ENCODE peak calls at places on chromosomes 1 and 21, in five cellular contexts. Z is Calu3, W is body of pancreas, O is tibial nerve, X is Caco-2. E is an unnamed sample.

GRCh38 chr1:187074445-187075045 is 245.8 kb downstream of the PLA2G4A start:
- DNase-seq in Z (no peak), W (no peak), X (no peak), O (no peak), E (no peak)

GRCh38 chr21:42426424-42426823 is 22.7 kb downstream of the UBASH3A start:
- DNase-seq in O (no peak), W (peak), X (no peak), Z (no peak), E (no peak)

GRCh38 chr1:215824245-215824644 is 257.1 kb downstream of the KCTD3 start:
- DNase-seq in W (no peak), X (no peak), Z (peak), O (no peak), E (no peak)

GRCh38 chr1:207822124-207822601 is 70.3 kb downstream of the CD46 start:
- DNase-seq in W (no peak), X (no peak), O (no peak), Z (no peak), E (no peak)

GRCh38 chr1:10143961-10144485 is 66.3 kb upstream of the KIF1B start:
- DNase-seq in O (no peak), X (no peak), Z (no peak), W (no peak), E (no peak)

GRCh38 chr1:185670187-185670627 is 64.0 kb upstream of the HMCN1 start:
- DNase-seq in X (no peak), W (peak), Z (peak), O (peak), E (peak)

GRCh38 chr1:159867322-159868064 is 5.0 kb upstream of the VSIG8 start:
- DNase-seq in O (no peak), W (peak), Z (peak), X (no peak), E (no peak)

GRCh38 chr1:44777547-44777946 is 2.2 kb downstream of the RPS8 start:
- DNase-seq in X (no peak), Z (no peak), O (no peak), W (no peak), E (no peak)

GRCh38 chr1:59509341-59509869 is 212.5 kb downstream of the FGGY start:
- DNase-seq in O (no peak), Z (no peak), W (no peak), X (no peak), E (no peak)

GRCh38 chr1:179788259-179788658 is 45.2 kb downstream of the FAM163A start:
- DNase-seq in X (no peak), W (no peak), O (no peak), Z (no peak), E (no peak)

GRCh38 chr1:161827786-161828185 is 61.7 kb downstream of the ATF6 start:
- DNase-seq in O (no peak), Z (no peak), W (no peak), X (no peak), E (no peak)

GRCh38 chr1:46309401-46310159 is 6.1 kb downstream of the UQCRH start:
- DNase-seq in O (no peak), W (no peak), Z (no peak), X (no peak), E (no peak)

GRCh38 chr1:99644302-99645004 is 1.5 kb upstream of the PALMD start:
- DNase-seq in Z (no peak), X (no peak), O (no peak), W (no peak), E (no peak)

GRCh38 chr21:44352253-44352860 is 1.1 kb upstream of the TRPM2 start:
- DNase-seq in O (no peak), Z (no peak), X (peak), W (no peak), E (peak)

GRCh38 chr1:211734791-211735190 is 59.4 kb upstream of the NEK2 start:
- DNase-seq in W (peak), O (no peak), Z (peak), X (no peak), E (no peak)

GRCh38 chr1:234230414-234230862 is 142.8 kb upstream of the COA6 start:
- DNase-seq in X (no peak), Z (no peak), W (no peak), O (no peak), E (peak)

GRCh38 chr1:89147707-89148106 is 21.8 kb upstream of the GBP2 start:
- DNase-seq in X (no peak), O (no peak), W (no peak), Z (no peak), E (no peak)

GRCh38 chr1:163414778-163415177 is 93.0 kb downstream of the NUF2 start:
- DNase-seq in O (no peak), W (no peak), X (no peak), Z (no peak), E (no peak)

GRCh38 chr1:163410073-163410522 is 88.3 kb downstream of the NUF2 start:
- DNase-seq in Z (peak), W (peak), X (peak), O (peak), E (peak)

GRCh38 chr1:163406787-163407186 is 85.0 kb downstream of the NUF2 start:
- DNase-seq in Z (no peak), W (no peak), X (no peak), O (no peak), E (no peak)

GRCh38 chr1:163408262-163408661 is 86.5 kb downstream of the NUF2 start:
- DNase-seq in O (no peak), X (no peak), W (no peak), Z (no peak), E (no peak)

DNA sequence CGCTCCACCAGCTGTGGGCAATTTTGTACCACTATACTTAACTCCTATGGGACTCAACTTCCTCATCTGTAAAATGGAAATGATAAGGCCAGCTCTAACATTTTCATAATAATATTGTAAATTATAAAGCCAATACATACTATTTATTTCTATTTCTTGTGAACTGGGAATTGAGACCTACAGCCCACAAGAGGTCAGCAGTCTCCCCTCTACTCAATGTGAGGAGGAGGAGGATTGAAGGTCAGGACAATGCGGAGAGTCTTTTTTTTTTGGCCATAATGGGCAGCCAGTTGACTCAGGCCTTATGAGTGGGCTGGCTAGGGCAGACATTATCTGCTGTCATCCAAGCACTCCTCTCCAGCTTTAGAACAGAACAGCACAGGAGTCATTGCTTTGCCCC is 90.5 kb downstream of the NUF2 start:
- DNase-seq in X (no peak), Z (no peak), W (no peak), O (no peak), E (no peak)
- TF ChIP-seq CTCF in X (no peak), Z (no peak), W (no peak), O (no peak), E (no peak)

GRCh38 chr1:19310720-19311502 is 1.0 kb downstream of the AKR7A2 start:
- DNase-seq in O (no peak), X (no peak), Z (no peak), W (no peak), E (peak)

GRCh38 chr1:19313636-19313959 is 1.5 kb downstream of the SLC66A1 start:
- DNase-seq in Z (no peak), W (no peak), X (no peak), O (no peak), E (no peak)

GRCh38 chr1:19311503-19311930 is 427 bp downstream of the AKR7A2 start:
- DNase-seq in W (no peak), O (no peak), Z (peak), X (no peak), E (no peak)

GRCh38 chr1:19312782-19313635 is 883 bp downstream of the SLC66A1 start:
- DNase-seq in X (no peak), Z (no peak), W (no peak), O (no peak), E (peak)

GRCh38 chr1:19311931-19312781 is at the start of the genes AKR7A2 and SLC66A1:
- DNase-seq in O (peak), W (peak), X (peak), Z (peak), E (peak)
- TF ChIP-seq CTCF in O (peak), W (peak), X (no peak), Z (no peak), E (no peak)

GRCh38 chr1:86704972-86705632 is 726 bp downstream of the SH3GLB1 start:
- DNase-seq in Z (peak), X (peak), W (peak), O (peak), E (peak)
- TF ChIP-seq CTCF in Z (no peak), X (no peak), W (no peak), O (no peak), E (no peak)

GRCh38 chr1:15035236-15035635 is 118.3 kb upstream of the TMEM51 start:
- DNase-seq in X (no peak), O (no peak), W (no peak), Z (no peak), E (no peak)

GRCh38 chr1:15034656-15035055 is 118.9 kb upstream of the TMEM51 start:
- DNase-seq in Z (no peak), X (no peak), W (no peak), O (no peak), E (no peak)

GRCh38 chr1:15036101-15036500 is 117.4 kb upstream of the TMEM51 start:
- DNase-seq in W (no peak), Z (no peak), O (no peak), X (no peak), E (no peak)

GRCh38 chr1:15031251-15031930 is 122.2 kb upstream of the TMEM51 start:
- DNase-seq in X (no peak), Z (no peak), O (no peak), W (no peak), E (no peak)

DNA sequence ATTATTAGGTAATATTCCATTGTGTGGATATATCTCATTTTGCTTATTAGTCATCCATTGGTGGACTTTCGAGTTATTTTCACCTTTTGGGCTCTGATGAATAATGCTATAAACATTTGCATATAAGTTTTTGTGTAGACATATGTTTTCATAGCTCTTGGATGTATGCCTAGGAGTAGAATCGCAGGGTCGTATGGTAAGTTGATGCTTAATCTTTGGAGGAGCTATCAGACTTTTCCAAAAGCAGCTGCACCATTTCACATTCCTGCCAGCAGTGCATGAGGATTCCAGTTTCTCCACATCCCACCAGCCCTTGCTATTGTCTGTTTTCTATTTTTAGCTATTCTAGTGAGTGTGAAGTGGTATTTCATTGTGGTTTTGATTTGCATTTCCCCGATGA is 120.3 kb upstream of the TMEM51 start:
- DNase-seq in Z (no peak), X (no peak), W (no peak), O (no peak), E (no peak)
- TF ChIP-seq CTCF in Z (no peak), X (no peak), W (no peak), O (no peak), E (no peak)

GRCh38 chr1:8736927-8737326 is 80.5 kb downstream of the RERE start:
- DNase-seq in X (no peak), W (no peak), Z (no peak), O (no peak), E (no peak)

GRCh38 chr1:8742022-8742924 is 75.2 kb downstream of the RERE start:
- DNase-seq in O (no peak), W (no peak), X (no peak), Z (no peak), E (no peak)

GRCh38 chr1:8733463-8733862 is 84.0 kb downstream of the RERE start:
- DNase-seq in Z (no peak), W (peak), O (no peak), X (no peak), E (no peak)

GRCh38 chr1:8740034-8740449 is 77.4 kb downstream of the RERE start:
- DNase-seq in O (no peak), W (no peak), Z (peak), X (no peak), E (no peak)

DNA sequence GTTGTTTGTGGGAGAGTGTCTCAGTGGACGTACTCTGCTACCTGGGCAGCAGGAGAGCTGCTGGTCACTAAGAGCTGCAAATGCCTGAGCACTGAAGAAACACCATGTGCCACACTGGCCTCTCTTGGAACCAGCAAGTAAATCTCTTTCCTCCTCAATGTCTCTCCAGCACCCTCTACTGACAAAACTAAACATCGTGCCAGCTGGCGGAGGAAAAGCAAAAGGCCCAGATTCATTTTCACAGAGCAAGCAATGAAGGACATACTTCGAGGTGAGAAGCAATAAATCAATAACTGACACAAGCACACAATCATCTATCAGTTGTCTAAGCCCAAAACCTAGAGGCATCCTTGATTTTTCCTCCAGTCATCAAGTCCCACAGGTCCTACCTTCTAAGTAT is 78.1 kb downstream of the RERE start:
- DNase-seq in Z (no peak), X (no peak), O (no peak), W (no peak), E (no peak)
- TF ChIP-seq CTCF in Z (no peak), X (peak), O (no peak), W (no peak), E (no peak)

DNA sequence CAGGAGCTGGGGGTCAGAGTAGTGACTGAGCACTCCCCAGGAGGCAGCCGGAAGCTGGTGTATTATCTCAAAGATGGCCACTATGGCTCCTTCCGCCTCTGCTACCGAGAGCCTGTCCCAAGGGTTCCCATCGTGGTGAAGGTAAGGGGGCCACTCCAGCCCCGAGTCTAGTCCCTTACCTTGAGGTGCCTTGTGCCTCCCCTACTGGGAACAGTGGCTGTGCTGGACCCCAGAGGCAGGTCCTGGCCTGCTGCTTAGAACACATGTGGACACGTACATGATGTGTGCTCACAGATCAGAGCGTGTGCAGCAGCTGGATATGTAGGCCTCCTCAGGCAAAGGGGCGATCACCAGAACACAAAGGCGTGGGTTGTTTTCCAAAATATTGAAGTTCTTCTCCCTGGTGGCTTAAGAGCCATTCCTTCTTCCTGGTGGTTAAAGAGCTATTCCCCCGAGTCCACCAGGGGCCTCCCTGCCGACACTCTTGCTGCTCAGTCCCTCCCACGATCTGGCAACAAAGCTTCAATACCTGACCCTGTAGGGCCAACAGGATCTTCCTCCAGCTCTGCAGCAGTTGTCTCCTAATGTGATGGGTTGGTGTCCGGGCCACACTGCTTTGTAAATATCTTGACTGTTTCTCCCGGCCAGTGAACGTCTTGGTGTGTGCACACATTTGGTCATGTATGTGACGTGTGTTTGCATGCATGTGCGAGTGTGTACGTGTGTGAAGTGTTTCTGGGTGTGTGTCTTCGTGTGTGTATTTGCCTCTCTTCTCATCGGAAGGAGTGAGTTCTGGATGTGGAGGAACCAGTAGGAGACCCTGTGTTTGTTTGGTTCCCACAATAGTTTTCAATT is 68.4 kb upstream of the TINAGL1 start:
- DNase-seq in W (no peak), O (no peak), Z (no peak), X (peak), E (no peak)
- TF ChIP-seq CTCF in W (no peak), O (no peak), Z (no peak), X (no peak), E (no peak)